ENCODE peak calls at places on chromosomes 2 and 18, in six cellular contexts. G is PC-9, D is fibroblast of lung, Y is hepatocyte, M is GM23248, A is K562. H is an unnamed sample.
A peak's percentile ranks its signal among the peaks of the same experiment; 100 is the strongest.

GRCh38 chr2:64524604-64525322 is 635 bp downstream of the AFTPH start:
- DNase-seq in G (no peak), D (no peak), Y (peak; percentile 60), M (peak; percentile 64), A (peak; percentile 42), H (peak; percentile 26)

GRCh38 chr2:98637401-98638144 is 29.2 kb downstream of the UNC50 start:
- DNase-seq in G (no peak), D (no peak), Y (no peak), M (no peak), A (no peak), H (no peak)

GRCh38 chr2:19543271-19544019 is 185.0 kb upstream of the OSR1 start:
- DNase-seq in G (no peak), D (peak; percentile 15), Y (no peak), M (peak; percentile 55), A (no peak), H (peak; percentile 52)

GRCh38 chr2:235238537-235238936 is 255.3 kb upstream of the AGAP1 start:
- DNase-seq in G (no peak), D (peak; percentile 82), Y (peak; percentile 70), M (peak; percentile 93), A (no peak), H (peak; percentile 10)

GRCh38 chr2:88919087-88919738 is 227.7 kb downstream of the RPIA start:
- DNase-seq in G (no peak), D (no peak), Y (no peak), M (peak; percentile 57), A (peak; percentile 41), H (peak; percentile 51)

GRCh38 chr2:203225423-203226039 is 13.3 kb upstream of the CYP20A1 start:
- DNase-seq in G (peak; percentile 11), D (peak; percentile 10), Y (peak; percentile 17), M (peak; percentile 41), A (peak; percentile 35), H (peak; percentile 52)

GRCh38 chr2:182456784-182457183 is 29.9 kb upstream of the PDE1A start:
- DNase-seq in G (no peak), D (peak; percentile 78), Y (no peak), M (peak; percentile 63), A (no peak), H (no peak)

GRCh38 chr18:58046794-58047555 is 2.9 kb downstream of the NEDD4L start:
- DNase-seq in G (no peak), D (no peak), Y (peak; percentile 28), M (no peak), A (no peak), H (peak; percentile 39)

GRCh38 chr2:143936758-143937562 is 583.0 kb downstream of the ZEB2 start:
- DNase-seq in G (no peak), D (peak; percentile 61), Y (peak; percentile 64), M (peak; percentile 70), A (no peak), H (no peak)
- TF ChIP-seq EZH2 in G (no peak), D (no peak), Y (no peak), M (no peak), A (no peak), H (no peak)

GRCh38 chr18:72868666-72869661 is 1.2 kb upstream of the NETO1 start:
- DNase-seq in G (no peak), D (no peak), Y (no peak), M (no peak), A (no peak), H (no peak)

GRCh38 chr18:72866901-72867701 is 686 bp downstream of the NETO1 start:
- DNase-seq in G (no peak), D (peak; percentile 36), Y (no peak), M (no peak), A (no peak), H (no peak)

GRCh38 chr18:72867721-72868665 is at the start of gene NETO1:
- DNase-seq in G (no peak), D (peak; percentile 41), Y (no peak), M (no peak), A (no peak), H (peak; percentile 41)

GRCh38 chr18:72863754-72864153 is 4.0 kb downstream of the NETO1 start:
- DNase-seq in G (no peak), D (no peak), Y (no peak), M (no peak), A (no peak), H (no peak)

DNA sequence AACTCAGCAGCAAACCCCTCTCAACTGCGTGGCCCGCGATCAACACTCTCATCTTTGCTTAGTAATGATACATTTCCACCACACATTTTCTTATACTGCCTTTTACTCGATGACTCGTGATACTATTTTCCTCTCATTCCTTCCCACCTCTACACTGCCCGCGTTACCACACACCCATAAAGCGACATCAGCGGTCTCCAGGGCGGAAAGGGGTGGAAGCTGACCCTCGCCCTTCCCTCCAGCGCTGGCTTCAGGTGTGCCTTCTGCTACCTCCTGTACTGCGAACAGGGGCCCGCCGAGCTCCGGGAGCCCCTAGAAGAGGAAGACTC is 1.3 kb downstream of the NETO1 start:
- DNase-seq in G (no peak), D (no peak), Y (no peak), M (no peak), A (no peak), H (peak; percentile 12)
- TF ChIP-seq EZH2 in G (no peak), D (no peak), Y (no peak), M (no peak), A (no peak), H (no peak)

GRCh38 chr2:178072383-178073301 is at the start of gene PDE11A:
- DNase-seq in G (peak; percentile 94), D (peak; percentile 89), Y (peak; percentile 93), M (peak; percentile 93), A (peak; percentile 96), H (peak; percentile 88)
- TF ChIP-seq EZH2 in G (no peak), D (no peak), Y (no peak), M (no peak), A (no peak), H (no peak)

GRCh38 chr2:109393211-109393610 is 220.6 kb downstream of the SEPTIN10 start:
- DNase-seq in G (no peak), D (no peak), Y (no peak), M (no peak), A (no peak), H (no peak)
- TF ChIP-seq EZH2 in G (no peak), D (no peak), Y (no peak), M (no peak), A (no peak), H (no peak)

GRCh38 chr2:156329922-156330726 is 2.4 kb downstream of the NR4A2 start:
- DNase-seq in G (no peak), D (no peak), Y (no peak), M (no peak), A (no peak), H (no peak)

GRCh38 chr2:156333951-156334495 is 1.5 kb upstream of the NR4A2 start:
- DNase-seq in G (no peak), D (peak; percentile 61), Y (peak; percentile 79), M (peak; percentile 89), A (no peak), H (no peak)

GRCh38 chr2:156333274-156333950 is 891 bp upstream of the NR4A2 start:
- DNase-seq in G (no peak), D (no peak), Y (no peak), M (no peak), A (peak; percentile 80), H (peak; percentile 30)

GRCh38 chr2:156332452-156333273 is at the start of gene NR4A2:
- DNase-seq in G (peak; percentile 81), D (peak; percentile 88), Y (peak; percentile 94), M (peak; percentile 97), A (peak; percentile 95), H (peak; percentile 90)

GRCh38 chr2:156331572-156332451 is 709 bp downstream of the NR4A2 start:
- DNase-seq in G (peak; percentile 59), D (peak; percentile 73), Y (peak; percentile 79), M (peak; percentile 93), A (peak; percentile 76), H (peak; percentile 69)
- TF ChIP-seq EZH2 in G (no peak), D (no peak), Y (no peak), M (no peak), A (no peak), H (no peak)

DNA sequence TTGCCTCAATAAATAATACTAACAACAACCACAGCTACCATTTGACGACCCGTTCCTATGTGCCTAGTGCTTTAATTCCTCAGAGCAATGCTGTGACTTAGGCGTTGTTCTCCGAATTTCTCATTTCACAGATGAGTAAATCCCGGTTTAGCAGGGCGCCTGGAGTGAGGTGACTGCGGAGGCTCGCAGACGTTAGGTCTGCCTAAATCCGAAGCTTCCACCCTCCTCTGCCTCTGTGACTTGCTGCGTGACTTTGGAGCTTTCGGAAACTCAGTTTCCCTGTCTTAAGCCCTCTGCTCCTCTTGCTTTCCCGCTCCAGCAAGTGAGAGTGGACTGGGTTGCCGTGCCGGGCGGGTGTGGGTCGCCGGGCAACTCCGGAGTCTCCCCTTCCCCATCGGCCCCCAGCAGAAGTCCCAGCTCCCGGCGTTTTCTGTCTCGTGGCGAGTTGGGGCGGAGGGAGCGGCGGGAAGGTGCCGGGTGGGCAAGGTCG is 711 bp upstream of the ATOH8 start:
- DNase-seq in G (no peak), D (no peak), Y (no peak), M (peak; percentile 84), A (no peak), H (no peak)
- TF ChIP-seq EZH2 in G (no peak), D (no peak), Y (peak; percentile 89), M (no peak), A (no peak), H (no peak)

GRCh38 chr2:152418688-152419087 is 83.7 kb downstream of the FMNL2 start:
- DNase-seq in G (no peak), D (peak; percentile 50), Y (no peak), M (peak; percentile 26), A (no peak), H (no peak)

GRCh38 chr2:152420923-152421322 is 85.9 kb downstream of the FMNL2 start:
- DNase-seq in G (no peak), D (no peak), Y (no peak), M (no peak), A (no peak), H (no peak)

GRCh38 chr2:152423684-152424083 is 88.7 kb downstream of the FMNL2 start:
- DNase-seq in G (no peak), D (no peak), Y (no peak), M (no peak), A (no peak), H (no peak)

GRCh38 chr2:152421521-152422367 is 86.8 kb downstream of the FMNL2 start:
- DNase-seq in G (peak; percentile 50), D (peak; percentile 99), Y (peak; percentile 82), M (peak; percentile 98), A (peak; percentile 24), H (peak; percentile 98)

DNA sequence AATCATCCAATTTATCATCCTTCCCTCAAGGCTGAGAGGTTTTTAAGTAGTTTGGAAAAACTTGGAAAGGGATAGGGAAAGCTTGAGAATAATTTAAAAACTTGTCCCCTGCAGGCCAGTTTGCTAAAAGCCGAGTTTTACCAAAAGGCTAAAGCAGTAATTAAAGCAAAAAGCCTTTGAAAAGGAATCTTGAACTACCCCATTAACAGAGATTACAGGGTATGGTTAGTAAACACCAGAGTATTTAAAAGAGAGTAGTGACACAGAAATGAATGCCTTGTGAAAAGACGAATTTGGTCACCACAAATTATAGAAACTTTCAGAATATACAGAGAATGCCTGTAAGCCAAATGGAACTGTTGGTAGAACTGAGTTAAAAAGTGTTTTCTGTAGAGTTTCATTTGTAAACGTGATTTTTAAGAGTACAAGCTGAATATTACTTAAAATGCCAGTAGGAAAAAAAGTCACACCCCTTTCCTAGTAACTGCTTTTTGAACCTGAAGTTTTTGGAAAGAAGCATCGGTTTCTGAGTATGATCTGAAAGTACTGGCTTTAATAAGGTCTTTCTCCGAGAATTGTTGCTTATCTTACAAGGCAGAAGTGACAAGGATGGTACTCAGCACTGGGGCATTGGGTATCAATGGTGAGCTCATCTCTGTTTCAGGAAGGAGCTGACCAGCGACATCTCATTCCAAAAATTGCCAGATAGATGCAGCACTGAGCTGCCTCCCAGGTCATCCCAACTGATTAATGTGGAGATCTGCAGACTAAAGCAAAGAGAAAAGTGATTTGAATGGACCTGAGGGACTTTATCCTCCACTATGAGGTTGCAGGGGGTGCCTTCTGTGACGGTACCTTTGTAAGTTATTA is 85.2 kb downstream of the FMNL2 start:
- DNase-seq in G (no peak), D (no peak), Y (no peak), M (peak; percentile 7), A (peak; percentile 8), H (no peak)
- TF ChIP-seq EZH2 in G (no peak), D (no peak), Y (no peak), M (no peak), A (no peak), H (no peak)

H was measured in PC-3.